ENCODE peak calls at places on chromosomes 1 and 21, in eight cellular contexts. G is tibial nerve, L is tibial artery, C is HepG2, P is Peyer's patch, B is lower lobe of right lung, S is aorta, J is HCT116. T is an unnamed sample.

GRCh38 chr1:229986737-229987364 is 80.2 kb upstream of the GALNT2 start:
- DNase-seq in G (no peak), L (no peak), C (no peak), P (no peak), B (no peak), S (no peak), J (no peak), T (no peak)

GRCh38 chr1:183635112-183635605 is 424 bp downstream of the ARPC5 start:
- DNase-seq in G (no peak), L (peak; percentile 77), C (no peak), P (peak; percentile 28), B (peak; percentile 74), S (peak; percentile 84), J (no peak), T (peak; percentile 68)

GRCh38 chr1:6646499-6647148 is 22.0 kb downstream of the THAP3 start:
- DNase-seq in G (no peak), L (no peak), C (peak; percentile 30), P (no peak), B (no peak), S (no peak), J (peak; percentile 19), T (no peak)

GRCh38 chr1:85818371-85818770 is 110.1 kb upstream of the ZNHIT6 start:
- DNase-seq in G (no peak), L (no peak), C (no peak), P (no peak), B (no peak), S (no peak), J (no peak), T (no peak)

GRCh38 chr1:228898582-228898992 is 163.3 kb downstream of the RHOU start:
- DNase-seq in G (no peak), L (no peak), C (no peak), P (no peak), B (no peak), S (no peak), J (no peak), T (no peak)

GRCh38 chr1:85550784-85551516 is 29.6 kb upstream of the CCN1 start:
- DNase-seq in G (no peak), L (no peak), C (no peak), P (no peak), B (no peak), S (no peak), J (no peak), T (no peak)

GRCh38 chr1:200889571-200889970 is 5.1 kb upstream of the INAVA start:
- DNase-seq in G (no peak), L (no peak), C (no peak), P (no peak), B (no peak), S (no peak), J (no peak), T (no peak)

GRCh38 chr1:160925652-160926241 is 28.9 kb downstream of the ITLN2 start:
- DNase-seq in G (no peak), L (no peak), C (no peak), P (no peak), B (no peak), S (no peak), J (no peak), T (no peak)

GRCh38 chr1:82388679-82389078 is 587.9 kb downstream of the ADGRL2 start:
- DNase-seq in G (no peak), L (no peak), C (no peak), P (no peak), B (no peak), S (no peak), J (no peak), T (no peak)

GRCh38 chr1:85554630-85555327 is 25.8 kb upstream of the CCN1 start:
- DNase-seq in G (no peak), L (no peak), C (no peak), P (no peak), B (no peak), S (no peak), J (no peak), T (no peak)

GRCh38 chr1:77322061-77322900 is 40.5 kb downstream of the AK5 start:
- DNase-seq in G (no peak), L (no peak), C (peak; percentile 45), P (no peak), B (no peak), S (no peak), J (peak; percentile 51), T (no peak)

GRCh38 chr1:32263744-32264143 is 12.7 kb downstream of the LCK start:
- DNase-seq in G (no peak), L (no peak), C (no peak), P (no peak), B (no peak), S (no peak), J (no peak), T (no peak)

GRCh38 chr1:201350884-201351283 is 26.6 kb downstream of the TNNT2 start:
- DNase-seq in G (no peak), L (no peak), C (no peak), P (no peak), B (peak; percentile 8), S (peak; percentile 51), J (no peak), T (no peak)

GRCh38 chr1:46770541-46770940 is 28.3 kb upstream of the CYP4B1 start:
- DNase-seq in G (no peak), L (no peak), C (no peak), P (no peak), B (no peak), S (no peak), J (no peak), T (no peak)

GRCh38 chr21:43810505-43811261 is 21.3 kb downstream of the RRP1 start:
- DNase-seq in G (peak; percentile 72), L (peak; percentile 84), C (peak; percentile 75), P (peak; percentile 83), B (peak; percentile 94), S (peak; percentile 94), J (peak; percentile 36), T (peak; percentile 95)

GRCh38 chr1:56797079-56797685 is 22.0 kb downstream of the FYB2 start:
- DNase-seq in G (no peak), L (no peak), C (no peak), P (no peak), B (no peak), S (no peak), J (no peak), T (no peak)

GRCh38 chr1:178953034-178953433 is 72.7 kb upstream of the FAM20B start:
- DNase-seq in G (peak; percentile 62), L (peak; percentile 73), C (no peak), P (no peak), B (no peak), S (no peak), J (no peak), T (no peak)

GRCh38 chr21:42102063-42102462 is 30.9 kb downstream of the UMODL1 start:
- DNase-seq in G (no peak), L (no peak), C (no peak), P (no peak), B (no peak), S (no peak), J (no peak), T (no peak)

GRCh38 chr1:34379911-34380310 is 203.2 kb downstream of the C1orf94 start:
- DNase-seq in G (no peak), L (no peak), C (no peak), P (no peak), B (no peak), S (no peak), J (no peak), T (no peak)

GRCh38 chr1:10734900-10735602 is 61.4 kb downstream of the CASZ1 start:
- DNase-seq in G (no peak), L (no peak), C (no peak), P (no peak), B (no peak), S (no peak), J (no peak), T (no peak)

GRCh38 chr21:39867198-39867650 is at the start of gene PCP4:
- DNase-seq in G (peak; percentile 42), L (peak; percentile 69), C (peak; percentile 7), P (no peak), B (peak; percentile 59), S (no peak), J (peak; percentile 27), T (peak; percentile 31)

GRCh38 chr1:27879374-27880082 is 7.2 kb downstream of the THEMIS2 start:
- DNase-seq in G (no peak), L (no peak), C (no peak), P (no peak), B (no peak), S (no peak), J (no peak), T (no peak)

GRCh38 chr1:156709743-156710489 is 4.5 kb upstream of the CRABP2 start:
- DNase-seq in G (peak; percentile 50), L (peak; percentile 92), C (no peak), P (no peak), B (no peak), S (peak; percentile 92), J (no peak), T (no peak)

GRCh38 chr1:61742620-61743431 is 546 bp downstream of the PATJ start:
- DNase-seq in G (peak; percentile 22), L (peak; percentile 79), C (peak; percentile 12), P (no peak), B (peak; percentile 71), S (peak; percentile 85), J (no peak), T (peak; percentile 48)

GRCh38 chr1:61743432-61743705 is 1.1 kb downstream of the PATJ start:
- DNase-seq in G (no peak), L (no peak), C (no peak), P (no peak), B (no peak), S (no peak), J (no peak), T (no peak)

GRCh38 chr1:61741682-61742619 is at the start of gene PATJ:
- DNase-seq in G (peak; percentile 25), L (peak; percentile 77), C (peak; percentile 35), P (peak; percentile 64), B (peak; percentile 84), S (peak; percentile 87), J (peak; percentile 62), T (peak; percentile 84)

GRCh38 chr1:61746768-61747167 is 4.5 kb downstream of the PATJ start:
- DNase-seq in G (no peak), L (no peak), C (no peak), P (no peak), B (no peak), S (no peak), J (no peak), T (no peak)

GRCh38 chr1:61743716-61744620 is 1.7 kb downstream of the PATJ start:
- DNase-seq in G (no peak), L (no peak), C (no peak), P (no peak), B (no peak), S (no peak), J (no peak), T (no peak)
- H3K4me3 ChIP-seq in G (no peak overlapping the region), L (peak overlapping the region; percentile 92), C (no peak overlapping the region), P (peak overlapping the region; percentile 73), B (peak overlapping the region; percentile 71), S (no peak overlapping the region), J (peak overlapping the region; percentile 82), T (no peak overlapping the region)

GRCh38 chr1:234535763-234536515 is 57.0 kb upstream of the TARBP1 start:
- DNase-seq in G (peak; percentile 61), L (peak; percentile 91), C (no peak), P (no peak), B (peak; percentile 84), S (no peak), J (no peak), T (no peak)
- H3K4me1 ChIP-seq in G (peaks cover 71% of the 10 kb centered on the region), L (peaks cover 97% of the 10 kb centered on the region), C (peaks cover 86% of the 10 kb centered on the region), P (peaks cover 9% of the 10 kb centered on the region), B (peaks cover 72% of the 10 kb centered on the region), S (peaks cover 3% of the 10 kb centered on the region), J (no peaks in the 10 kb centered on the region), T (peaks cover 4% of the 10 kb centered on the region)

GRCh38 chr1:41738475-41738874 is 180.2 kb downstream of the HIVEP3 start:
- DNase-seq in G (no peak), L (no peak), C (no peak), P (no peak), B (no peak), S (no peak), J (no peak), T (no peak)
- H3K4me3 ChIP-seq in G (peak overlapping the region; percentile 14), L (peak overlapping the region; percentile 32), C (no peak overlapping the region), P (no peak overlapping the region), B (peak overlapping the region; percentile 31), S (no peak overlapping the region), J (no peak overlapping the region), T (no peak overlapping the region)

GRCh38 chr1:207026177-207026576 is 6.4 kb downstream of the C1orf116 start:
- DNase-seq in G (no peak), L (no peak), C (no peak), P (no peak), B (no peak), S (no peak), J (no peak), T (no peak)
- H3K4me1 ChIP-seq in G (peaks cover 24% of the 10 kb centered on the region), L (peaks cover 33% of the 10 kb centered on the region), C (peaks cover 100% of the 10 kb centered on the region), P (peaks cover 4% of the 10 kb centered on the region), B (peaks cover 48% of the 10 kb centered on the region), S (no peaks in the 10 kb centered on the region), J (peaks cover 95% of the 10 kb centered on the region), T (no peaks in the 10 kb centered on the region)